ENCODE peak calls at places on chromosome 1, in six cellular contexts. A is K562, P is prostate gland, R is endothelial cell of umbilical vein, G is foreskin keratinocyte, Q is tibial nerve. U is an unnamed sample.

GRCh38 chr1:161825831-161826230 is 59.7 kb downstream of the ATF6 start:
- DNase-seq in G (no peak), A (no peak), R (no peak), P (no peak), Q (no peak), U (no peak)

GRCh38 chr1:224733021-224733911 is 117.1 kb downstream of the CNIH3 start:
- DNase-seq in R (no peak), A (no peak), P (peak; percentile 60), G (peak; percentile 44), Q (no peak), U (no peak)

GRCh38 chr1:233172201-233172600 is 123.3 kb downstream of the PCNX2 start:
- DNase-seq in Q (peak; percentile 12), R (peak; percentile 67), P (peak; percentile 4), G (no peak), A (no peak), U (no peak)

GRCh38 chr1:28790384-28791035 is 21.5 kb upstream of the OPRD1 start:
- DNase-seq in P (no peak), Q (no peak), A (peak; percentile 53), R (no peak), G (no peak), U (no peak)

GRCh38 chr1:195899762-195900352 is 708.4 kb downstream of the KCNT2 start:
- DNase-seq in G (peak; percentile 72), Q (no peak), R (no peak), P (no peak), A (peak; percentile 58), U (no peak)

GRCh38 chr1:232557096-232557495 is 72.8 kb downstream of the SIPA1L2 start:
- DNase-seq in R (no peak), A (no peak), P (no peak), Q (no peak), G (no peak), U (no peak)

GRCh38 chr1:42777860-42778259 is 6.9 kb upstream of the TMEM269 start:
- DNase-seq in A (peak; percentile 76), G (peak; percentile 17), P (no peak), R (peak; percentile 54), Q (peak; percentile 53), U (no peak)

GRCh38 chr1:172002725-172003345 is 161.5 kb downstream of the DNM3 start:
- DNase-seq in Q (peak; percentile 52), R (peak; percentile 74), P (no peak), A (peak; percentile 13), G (peak; percentile 40), U (no peak)

GRCh38 chr1:46246548-46247432 is 773 bp upstream of the RAD54L start:
- DNase-seq in Q (no peak), R (no peak), A (peak; percentile 69), G (no peak), P (no peak), U (peak; percentile 70)

GRCh38 chr1:89939693-89940438 is 55.0 kb upstream of the ZNF326 start:
- DNase-seq in Q (no peak), A (no peak), P (no peak), R (no peak), G (no peak), U (no peak)

GRCh38 chr1:225945564-225945963 is 4.5 kb upstream of the LEFTY2 start:
- DNase-seq in A (peak; percentile 6), R (no peak), Q (no peak), G (no peak), P (no peak), U (peak; percentile 19)

GRCh38 chr1:86703696-86704455 is 500 bp upstream of the SH3GLB1 start:
- DNase-seq in Q (peak; percentile 32), A (peak; percentile 5), P (no peak), R (peak; percentile 69), G (peak; percentile 27), U (no peak)

GRCh38 chr1:942411-942821 is 16.6 kb downstream of the NOC2L start:
- DNase-seq in G (no peak), P (no peak), R (no peak), A (peak; percentile 61), Q (no peak), U (no peak)
- H3K27me3 ChIP-seq in G (peaks cover 59% of the 10 kb centered on the region), P (no peaks in the 10 kb centered on the region), R (peaks cover 29% of the 10 kb centered on the region), A (no peaks in the 10 kb centered on the region), Q (peaks cover 51% of the 10 kb centered on the region), U (no peaks in the 10 kb centered on the region)

GRCh38 chr1:180811886-180812285 is 100.8 kb upstream of the KIAA1614 start:
- DNase-seq in G (no peak), Q (no peak), P (no peak), A (no peak), R (no peak), U (no peak)
- H3K27ac ChIP-seq in G (no peak overlapping the region), Q (no peak overlapping the region), P (no peak overlapping the region), A (no peak overlapping the region), R (no peak overlapping the region), U (no peak overlapping the region)

GRCh38 chr1:44411861-44412260 is 6.8 kb downstream of the RNF220 start:
- DNase-seq in Q (no peak), P (no peak), A (no peak), R (no peak), G (no peak), U (no peak)
- H3K27me3 ChIP-seq in Q (peaks cover 100% of the 10 kb centered on the region), P (peaks cover 50% of the 10 kb centered on the region), A (peaks cover 80% of the 10 kb centered on the region), R (peaks cover 97% of the 10 kb centered on the region), G (peaks cover 100% of the 10 kb centered on the region), U (peaks cover 3% of the 10 kb centered on the region)

GRCh38 chr1:156247460-156248322 is at the start of gene PAQR6:
- DNase-seq in Q (no peak), R (no peak), A (no peak), P (no peak), G (no peak), U (no peak)
- H3K27ac ChIP-seq in Q (peak within 1 kb of the TSS; percentile 85), R (no peak within 1 kb of the TSS), A (no peak within 1 kb of the TSS), P (no peak within 1 kb of the TSS), G (no peak within 1 kb of the TSS), U (no peak within 1 kb of the TSS)

GRCh38 chr1:110144366-110144765 is 5.9 kb upstream of the SLC6A17 start:
- DNase-seq in R (no peak), A (no peak), G (no peak), P (no peak), Q (no peak), U (no peak)
- H3K27me3 ChIP-seq in R (peaks cover 24% of the 10 kb centered on the region), A (peaks cover 22% of the 10 kb centered on the region), G (peaks cover 90% of the 10 kb centered on the region), P (peaks cover 1% of the 10 kb centered on the region), Q (peaks cover 67% of the 10 kb centered on the region), U (peaks cover 2% of the 10 kb centered on the region)

GRCh38 chr1:71561729-71562128 is 480.9 kb upstream of the ZRANB2 start:
- DNase-seq in A (no peak), G (peak; percentile 64), R (peak; percentile 18), Q (no peak), P (no peak), U (no peak)
- H3K27ac ChIP-seq in A (no peak overlapping the region), G (no peak overlapping the region), R (no peak overlapping the region), Q (no peak overlapping the region), P (no peak overlapping the region), U (no peak overlapping the region)

DNA sequence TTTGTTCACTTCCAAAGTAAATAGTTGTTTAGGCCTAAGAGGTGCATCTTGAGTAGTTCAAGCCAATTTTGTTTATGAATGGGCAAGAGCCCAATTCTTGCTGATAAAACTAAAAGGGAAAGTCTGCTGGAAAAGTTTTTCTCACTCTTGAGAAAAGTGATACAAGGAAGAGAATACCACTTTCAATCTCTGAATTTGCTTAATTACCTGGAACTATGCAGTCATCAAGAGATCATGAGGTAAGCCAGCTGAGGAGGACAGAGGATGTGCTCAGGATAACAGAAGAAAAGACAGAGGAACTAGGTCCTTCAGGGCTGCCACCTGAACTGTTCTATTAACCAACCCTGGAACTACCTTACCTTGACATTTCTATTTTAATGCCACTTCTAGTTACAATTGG is 42.2 kb downstream of the ILDR2 start:
- DNase-seq in A (no peak), G (no peak), R (no peak), Q (no peak), P (no peak), U (no peak)
- H3K27me3 ChIP-seq in A (peaks cover 22% of the 10 kb centered on the region), G (peaks cover 76% of the 10 kb centered on the region), R (no peaks in the 10 kb centered on the region), Q (no peaks in the 10 kb centered on the region), P (no peaks in the 10 kb centered on the region), U (no peaks in the 10 kb centered on the region)

DNA sequence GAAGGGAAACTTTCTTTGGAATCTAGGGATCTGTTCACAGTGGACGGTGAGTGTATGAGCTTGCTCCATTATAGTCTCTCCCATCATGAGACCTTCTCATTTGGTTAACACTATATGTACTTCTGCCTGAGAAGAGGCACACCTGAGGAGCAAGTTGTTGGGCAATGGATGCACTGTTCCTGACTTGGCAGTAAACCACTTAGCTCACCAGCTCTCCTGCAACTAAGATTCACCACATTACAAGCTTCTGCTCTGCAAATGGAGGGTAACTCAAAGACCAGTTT is 10.2 kb downstream of the MACF1 start:
- DNase-seq in A (no peak), P (no peak), Q (no peak), R (no peak), G (peak; percentile 48), U (no peak)
- H3K27ac ChIP-seq in A (peak overlapping the region; percentile 79), P (peak overlapping the region; percentile 48), Q (peak overlapping the region; percentile 68), R (no peak overlapping the region), G (no peak overlapping the region), U (peak overlapping the region; percentile 77)